ENCODE peak calls at places on chromosomes 16 and 17, in four cellular contexts. F, L, A and V are unnamed samples.

GRCh38 chr17:36198831-36199465 is 2.4 kb upstream of the CCL3L1 start:
- DNase-seq in A (no peak), F (no peak), L (no peak), V (no peak)

GRCh38 chr17:8109669-8110455 is 8.5 kb downstream of the ALOXE3 start:
- DNase-seq in A (no peak), F (peak), L (peak), V (peak)

GRCh38 chr17:13437966-13438779 is 163.6 kb downstream of the HS3ST3A1 start:
- DNase-seq in F (no peak), L (no peak), A (no peak), V (no peak)

GRCh38 chr16:49952386-49952785 is 72.6 kb upstream of the CNEP1R1 start:
- DNase-seq in A (no peak), F (no peak), L (no peak), V (no peak)

GRCh38 chr16:89155184-89155679 is 16.3 kb upstream of the CDH15 start:
- DNase-seq in F (no peak), A (no peak), L (no peak), V (no peak)

GRCh38 chr17:83062818-83063671 is 16.4 kb upstream of the METRNL start:
- DNase-seq in F (no peak), L (no peak), A (no peak), V (peak)

GRCh38 chr16:17578921-17579876 is 108.4 kb upstream of the XYLT1 start:
- DNase-seq in A (peak), L (peak), F (peak), V (peak)

GRCh38 chr16:47506800-47507199 is 45.7 kb downstream of the PHKB start:
- DNase-seq in A (no peak), F (no peak), L (no peak), V (no peak)

GRCh38 chr17:63696381-63696961 is 3.5 kb downstream of the LIMD2 start:
- DNase-seq in F (peak), A (no peak), L (peak), V (peak)

GRCh38 chr16:73083271-73083670 is 35.3 kb upstream of the ZFHX3 start:
- DNase-seq in A (no peak), L (no peak), F (no peak), V (no peak)

GRCh38 chr16:17448640-17449638 is 21.8 kb downstream of the XYLT1 start:
- DNase-seq in L (no peak), F (no peak), A (no peak), V (peak)

GRCh38 chr16:15559176-15559575 is 83.8 kb downstream of the MARF1 start:
- DNase-seq in L (no peak), F (no peak), A (no peak), V (no peak)

GRCh38 chr16:3022697-3023414 is 886 bp downstream of the HCFC1R1 start:
- DNase-seq in A (no peak), F (no peak), L (no peak), V (no peak)

GRCh38 chr16:28597692-28598261 is 927 bp upstream of the SULT1A2 start:
- DNase-seq in L (peak), F (peak), A (no peak), V (no peak)

GRCh38 chr16:77496934-77497333 is 62.1 kb upstream of the ADAMTS18 start:
- DNase-seq in F (no peak), L (no peak), A (no peak), V (no peak)

GRCh38 chr16:81537721-81538561 is 93.3 kb downstream of the CMIP start:
- DNase-seq in A (no peak), F (no peak), L (no peak), V (no peak)

DNA sequence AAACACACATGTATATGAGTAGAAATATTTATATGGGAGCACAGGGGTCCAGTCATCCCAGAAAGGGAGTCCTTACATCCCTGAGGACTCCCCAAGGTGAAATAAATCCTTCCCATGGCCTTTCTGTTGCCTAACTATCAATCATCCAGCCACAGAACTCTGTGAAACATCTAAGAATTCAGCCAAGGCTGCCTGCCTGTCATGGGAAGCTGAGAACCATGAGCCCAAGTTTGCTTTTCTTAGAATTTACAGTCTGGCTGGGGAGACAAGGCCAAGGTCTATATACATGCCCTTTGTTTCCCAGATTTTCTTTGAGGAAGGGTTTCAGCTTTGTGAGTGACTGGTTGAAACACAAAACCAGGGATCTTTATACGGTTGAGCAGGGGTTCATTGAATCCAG is 15.8 kb downstream of the MYL4 start:
- DNase-seq in A (no peak), F (no peak), L (no peak), V (no peak)
- TF ChIP-seq USF1 in A (no peak), F (no peak), L (no peak), V (no peak)

DNA sequence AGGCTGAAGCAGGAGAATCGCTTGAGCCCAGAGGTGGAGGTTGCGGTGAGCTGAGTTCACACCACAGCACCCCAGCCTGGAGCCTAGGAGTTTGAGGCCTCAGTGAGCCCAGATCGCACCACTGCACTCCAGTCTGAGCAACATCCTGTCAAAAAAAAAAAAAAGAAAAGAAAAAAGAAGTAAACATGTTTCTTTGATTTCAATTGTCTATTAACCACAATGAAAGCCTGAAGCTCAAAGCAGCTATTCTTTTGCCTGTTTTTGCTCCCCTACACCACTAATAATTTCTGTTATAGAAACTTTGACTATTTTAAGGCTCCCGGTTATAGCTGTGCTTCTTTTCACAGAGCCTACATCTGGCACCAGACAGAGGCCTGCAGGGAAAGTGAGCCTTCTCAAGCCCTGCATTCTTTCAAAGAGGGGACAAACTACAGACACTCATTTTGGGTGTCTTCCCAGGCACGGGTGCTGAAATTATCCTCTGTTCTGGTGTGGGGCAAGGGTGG is 14.1 kb upstream of the SLC52A1 start:
- DNase-seq in L (no peak), F (no peak), A (peak), V (no peak)
- TF ChIP-seq USF1 in L (no peak), F (no peak), A (no peak), V (no peak)

GRCh38 chr16:31880322-31880979 is 6.8 kb downstream of the ZNF267 start:
- DNase-seq in L (no peak), F (peak), A (peak), V (no peak)
- TF ChIP-seq USF1 in L (no peak), F (no peak), A (no peak), V (no peak)

GRCh38 chr17:77331161-77331864 is 190.5 kb downstream of the SEC14L1 start:
- DNase-seq in A (peak), L (peak), F (peak), V (peak)

GRCh38 chr17:77328823-77329740 is 188.3 kb downstream of the SEC14L1 start:
- DNase-seq in F (no peak), L (peak), A (no peak), V (no peak)

GRCh38 chr17:77329741-77330531 is 189.2 kb downstream of the SEC14L1 start:
- DNase-seq in L (peak), F (no peak), A (no peak), V (no peak)

GRCh38 chr17:77332034-77332971 is 191.5 kb downstream of the SEC14L1 start:
- DNase-seq in A (no peak), L (peak), F (no peak), V (no peak)

GRCh38 chr17:77330602-77331081 is 189.9 kb downstream of the SEC14L1 start:
- DNase-seq in F (no peak), L (peak), A (no peak), V (no peak)
- TF ChIP-seq USF1 in F (no peak), L (no peak), A (no peak), V (no peak)

GRCh38 chr16:48556913-48557351 is 53.0 kb downstream of the N4BP1 start:
- DNase-seq in F (no peak), A (peak), L (no peak), V (no peak)
- TF ChIP-seq USF1 in F (no peak), A (no peak), L (no peak), V (no peak)